ENCODE peak calls at places on chromosomes 11 and 22, in seven cellular contexts. X, L, S, F, B, Y and K are unnamed samples.

GRCh38 chr11:16252373-16252772 is 104.0 kb downstream of the SOX6 start:
- DNase-seq in S (no peak), Y (no peak), X (no peak), L (peak), B (no peak), F (no peak), K (no peak)

GRCh38 chr11:29956076-29956556 is 60.7 kb downstream of the KCNA4 start:
- DNase-seq in L (no peak), F (no peak), X (no peak), B (no peak), S (no peak), Y (no peak), K (no peak)

GRCh38 chr11:119346605-119347004 is at the start of gene MFRP:
- DNase-seq in B (no peak), S (no peak), X (no peak), Y (no peak), F (no peak), L (no peak), K (no peak)

GRCh38 chr11:11207428-11207827 is 145.6 kb downstream of the CSNK2A3 start:
- DNase-seq in L (no peak), S (no peak), B (no peak), Y (no peak), F (no peak), X (no peak), K (no peak)

GRCh38 chr11:38176812-38177322 is 1578.8 kb upstream of the RAG2 start:
- DNase-seq in B (no peak), Y (no peak), S (no peak), X (no peak), F (no peak), L (no peak), K (no peak)

GRCh38 chr11:85590848-85591483 is 36.2 kb downstream of the DLG2 start:
- DNase-seq in L (peak), B (no peak), F (peak), Y (no peak), S (peak), X (no peak), K (no peak)

GRCh38 chr22:37675930-37676571 is 615 bp downstream of the LGALS1 start:
- DNase-seq in B (peak), L (peak), X (no peak), S (no peak), F (no peak), Y (peak), K (peak)

GRCh38 chr11:10748241-10748640 is 2.8 kb upstream of the CTR9 start:
- DNase-seq in B (no peak), F (no peak), X (no peak), Y (no peak), S (no peak), L (no peak), K (no peak)

GRCh38 chr11:20156280-20156875 is 3.9 kb downstream of the DBX1 start:
- DNase-seq in F (no peak), L (no peak), Y (peak), B (no peak), S (no peak), X (no peak), K (no peak)

GRCh38 chr22:25919452-25919851 is 177.5 kb downstream of the MYO18B start:
- DNase-seq in B (no peak), S (no peak), F (no peak), L (no peak), X (no peak), Y (no peak), K (no peak)

GRCh38 chr11:118209037-118209436 is 15.8 kb downstream of the JAML start:
- DNase-seq in S (no peak), X (no peak), Y (no peak), F (no peak), L (no peak), B (no peak), K (no peak)

GRCh38 chr22:26536056-26536761 is 23.9 kb upstream of the TFIP11 start:
- DNase-seq in B (no peak), S (no peak), L (no peak), F (no peak), X (no peak), Y (no peak), K (no peak)

GRCh38 chr11:108873305-108873704 is 208.4 kb downstream of the DDX10 start:
- DNase-seq in B (no peak), F (no peak), S (no peak), Y (no peak), L (peak), X (no peak), K (no peak)